ENCODE peak calls at places on chromosomes 2 and 18, in four cellular contexts. X, F, V and N are unnamed samples. For H3K9me3, the result is how much of the 10 kb centered on the place peaks cover.

GRCh38 chr2:104863229-104863584 is 9.3 kb downstream of the POU3F3 start:
- DNase-seq in X (no peak), V (no peak), F (no peak), N (no peak)

GRCh38 chr18:58196881-58197872 is 153.2 kb downstream of the NEDD4L start:
- DNase-seq in V (no peak), F (no peak), X (no peak), N (no peak)

GRCh38 chr2:191758420-191759199 is 80.7 kb downstream of the NABP1 start:
- DNase-seq in V (no peak), F (peak), X (peak), N (peak)

GRCh38 chr2:29015701-29016470 is 34.8 kb downstream of the TOGARAM2 start:
- DNase-seq in F (no peak), X (no peak), V (no peak), N (no peak)

GRCh38 chr2:113675885-113676284 is 48.8 kb downstream of the RABL2A start:
- DNase-seq in F (no peak), V (no peak), X (no peak), N (no peak)

GRCh38 chr18:64807560-64807959 is 658.7 kb upstream of the LINC00305 start:
- DNase-seq in X (no peak), V (no peak), F (no peak), N (no peak)

GRCh38 chr2:75327334-75327733 is 128.0 kb upstream of the TACR1 start:
- DNase-seq in V (no peak), X (no peak), F (no peak), N (no peak)

GRCh38 chr2:174634130-174635014 is 36.8 kb upstream of the WIPF1 start:
- DNase-seq in V (no peak), F (no peak), X (peak), N (peak)

GRCh38 chr2:158232476-158232875 is 130.8 kb downstream of the UPP2 start:
- DNase-seq in X (no peak), F (no peak), V (no peak), N (no peak)

GRCh38 chr18:22841840-22842239 is 91.3 kb upstream of the RBBP8 start:
- DNase-seq in V (no peak), X (no peak), F (no peak), N (no peak)

GRCh38 chr2:216742411-216742810 is 47.1 kb upstream of the IGFBP5 start:
- DNase-seq in V (no peak), F (no peak), X (no peak), N (no peak)

GRCh38 chr18:72107647-72108046 is 436.5 kb downstream of the CBLN2 start:
- DNase-seq in X (no peak), V (no peak), F (peak), N (no peak)

GRCh38 chr2:169071455-169071854 is 2.1 kb downstream of the DHRS9 start:
- DNase-seq in F (no peak), X (no peak), V (no peak), N (no peak)

GRCh38 chr18:59005266-59005665 is 134.4 kb upstream of the SEC11C start:
- DNase-seq in V (peak), F (no peak), X (no peak), N (no peak)

GRCh38 chr2:70140978-70141753 is 49.7 kb downstream of the C2orf42 start:
- DNase-seq in X (peak), F (peak), V (peak), N (peak)

GRCh38 chr2:187547353-187547979 is 6.8 kb downstream of the TFPI start:
- DNase-seq in F (no peak), X (no peak), V (peak), N (no peak)

GRCh38 chr2:189849550-189849949 is 65.3 kb downstream of the PMS1 start:
- DNase-seq in F (no peak), V (no peak), X (no peak), N (no peak)

GRCh38 chr18:11502368-11502767 is 107.0 kb upstream of the SLC35G4 start:
- DNase-seq in X (no peak), V (no peak), F (no peak), N (no peak)

GRCh38 chr2:73979686-73980085 is 5.0 kb upstream of the TET3 start:
- DNase-seq in X (no peak), F (no peak), V (no peak), N (no peak)

GRCh38 chr18:7688580-7688979 is 121.5 kb downstream of the PTPRM start:
- DNase-seq in F (no peak), X (no peak), V (no peak), N (no peak)

GRCh38 chr2:88355486-88355885 is 97.0 kb downstream of the FOXI3 start:
- DNase-seq in F (peak), V (no peak), X (no peak), N (no peak)

GRCh38 chr2:120613742-120614481 is 121.8 kb upstream of the GLI2 start:
- DNase-seq in X (no peak), V (no peak), F (no peak), N (no peak)

GRCh38 chr2:38444247-38444646 is 67.2 kb upstream of the ATL2 start:
- DNase-seq in F (peak), V (no peak), X (no peak), N (no peak)

GRCh38 chr2:135152361-135152760 is 100.3 kb downstream of the RAB3GAP1 start:
- DNase-seq in X (no peak), F (no peak), V (no peak), N (no peak)

GRCh38 chr2:220455389-220455788 is 828.0 kb downstream of the SLC4A3 start:
- DNase-seq in V (no peak), F (no peak), X (no peak), N (no peak)

GRCh38 chr2:30684026-30684425 is 123.2 kb downstream of the CAPN13 start:
- DNase-seq in F (no peak), X (no peak), V (no peak), N (no peak)

GRCh38 chr18:63155169-63155852 is 164.3 kb downstream of the BCL2 start:
- DNase-seq in X (peak), V (no peak), F (peak), N (peak)

GRCh38 chr2:121688820-121689219 is 39.6 kb upstream of the CLASP1 start:
- DNase-seq in X (no peak), V (no peak), F (no peak), N (no peak)

GRCh38 chr18:13266208-13267100 is 47.9 kb downstream of the LDLRAD4 start:
- DNase-seq in X (no peak), F (no peak), V (no peak), N (peak)

GRCh38 chr2:45312275-45312674 is 298.8 kb downstream of the SRBD1 start:
- DNase-seq in X (no peak), V (no peak), F (no peak), N (no peak)

GRCh38 chr2:158315000-158315399 is 141.6 kb downstream of the CCDC148 start:
- DNase-seq in X (no peak), V (no peak), F (no peak), N (no peak)

GRCh38 chr18:36697905-36698304 is 130.9 kb downstream of the TPGS2 start:
- DNase-seq in X (no peak), V (no peak), F (no peak), N (no peak)

GRCh38 chr18:80056095-80056494 is 21.9 kb downstream of the RBFA start:
- DNase-seq in X (no peak), V (no peak), F (no peak), N (no peak)
- H3K9me3 ChIP-seq in X (under half), V (under half), F (under half), N (under half)

GRCh38 chr18:14924226-14924625 is 176.3 kb downstream of the ANKRD30B start:
- DNase-seq in V (no peak), X (no peak), F (no peak), N (no peak)

GRCh38 chr18:14920976-14921375 is 173.0 kb downstream of the ANKRD30B start:
- DNase-seq in X (no peak), F (no peak), V (no peak), N (no peak)

GRCh38 chr18:14922965-14923565 is 175.1 kb downstream of the ANKRD30B start:
- DNase-seq in F (no peak), X (no peak), V (no peak), N (no peak)

GRCh38 chr18:14921547-14921946 is 173.6 kb downstream of the ANKRD30B start:
- DNase-seq in F (no peak), V (no peak), X (no peak), N (no peak)

GRCh38 chr18:14922031-14922430 is 174.1 kb downstream of the ANKRD30B start:
- DNase-seq in V (no peak), X (no peak), F (no peak), N (no peak)
- H3K9me3 ChIP-seq in V (under half), X (under half), F (under half), N (under half)

GRCh38 chr2:16162491-16163040 is 222.2 kb downstream of the MYCN start:
- DNase-seq in F (no peak), V (no peak), X (no peak), N (no peak)
- H3K9me3 ChIP-seq in F (under half), V (under half), X (under half), N (under half)

GRCh38 chr2:226726546-226726945 is 73.1 kb downstream of the IRS1 start:
- DNase-seq in F (no peak), X (no peak), V (no peak), N (no peak)

GRCh38 chr2:226721541-226721940 is 78.1 kb downstream of the IRS1 start:
- DNase-seq in F (no peak), V (no peak), X (no peak), N (no peak)

GRCh38 chr2:226727251-226727650 is 72.4 kb downstream of the IRS1 start:
- DNase-seq in F (no peak), V (no peak), X (no peak), N (no peak)

GRCh38 chr2:226728996-226729395 is 70.6 kb downstream of the IRS1 start:
- DNase-seq in F (no peak), X (no peak), V (no peak), N (no peak)

GRCh38 chr2:226725096-226725495 is 74.5 kb downstream of the IRS1 start:
- DNase-seq in V (no peak), F (no peak), X (no peak), N (no peak)
- H3K9me3 ChIP-seq in V (under half), F (under half), X (under half), N (under half)

DNA sequence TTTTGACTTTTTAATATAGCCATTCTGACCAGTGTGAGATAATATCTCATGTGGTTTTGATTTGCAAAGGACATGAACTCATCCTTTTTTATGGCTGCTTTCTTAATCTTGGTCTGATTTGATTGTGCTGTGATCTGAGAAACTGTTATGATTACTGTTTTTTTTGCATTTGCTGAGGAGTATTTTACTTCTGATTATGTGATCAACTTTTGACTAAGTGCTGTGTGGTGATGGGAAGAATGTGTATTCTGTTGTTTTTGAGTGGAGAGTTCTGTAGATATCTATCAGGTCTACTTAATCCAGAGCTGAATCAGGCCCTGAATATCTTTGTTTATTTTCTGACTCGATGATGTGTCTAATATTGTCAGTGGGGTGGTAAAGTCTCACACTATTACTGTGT is 16.8 kb downstream of the SP140L start:
- DNase-seq in F (no peak), X (no peak), V (no peak), N (no peak)
- H3K9me3 ChIP-seq in F (under half), X (under half), V (under half), N (under half)